ENCODE peak calls at places on chromosomes 6 and 20, in nine cellular contexts. K, J, C, U, F, T, L, M and R are unnamed samples.

GRCh38 chr6:44851176-44851575 is 463.7 kb downstream of the CDC5L start:
- DNase-seq in K (no peak), J (no peak), C (no peak), U (no peak), F (peak), T (no peak), L (no peak), M (no peak), R (peak)

GRCh38 chr6:43836507-43836906 is 66.5 kb downstream of the VEGFA start:
- DNase-seq in K (no peak), J (no peak), C (no peak), U (no peak), F (no peak), T (no peak), L (no peak), M (no peak), R (no peak)

GRCh38 chr20:32823078-32823477 is 3.3 kb downstream of the MAPRE1 start:
- DNase-seq in K (no peak), J (peak), C (peak), U (no peak), F (peak), T (no peak), L (peak), M (no peak), R (peak)

GRCh38 chr6:79833264-79833663 is 114.1 kb downstream of the ELOVL4 start:
- DNase-seq in K (no peak), J (no peak), C (peak), U (peak), F (no peak), T (no peak), L (no peak), M (no peak), R (peak)

GRCh38 chr20:50625986-50626677 is 65.2 kb downstream of the RIPOR3 start:
- DNase-seq in K (no peak), J (peak), C (peak), U (peak), F (peak), T (no peak), L (peak), M (peak), R (no peak)

GRCh38 chr6:116556065-116556464 is 2.5 kb downstream of the CALHM4 start:
- DNase-seq in K (no peak), J (peak), C (no peak), U (no peak), F (peak), T (no peak), L (peak), M (no peak), R (peak)

GRCh38 chr6:35427851-35428321 is 24.3 kb upstream of the FANCE start:
- DNase-seq in K (no peak), J (peak), C (no peak), U (no peak), F (peak), T (no peak), L (peak), M (no peak), R (no peak)

GRCh38 chr20:21398505-21399057 is 1.3 kb upstream of the NKX2-4 start:
- DNase-seq in K (no peak), J (no peak), C (no peak), U (no peak), F (peak), T (no peak), L (no peak), M (no peak), R (no peak)

GRCh38 chr6:2129076-2129695 is 116.2 kb downstream of the GMDS start:
- DNase-seq in K (no peak), J (no peak), C (no peak), U (no peak), F (peak), T (no peak), L (no peak), M (no peak), R (no peak)

GRCh38 chr6:4487538-4487937 is 288.7 kb upstream of the CDYL start:
- DNase-seq in K (no peak), J (peak), C (no peak), U (no peak), F (no peak), T (no peak), L (no peak), M (no peak), R (peak)

GRCh38 chr6:4351857-4352669 is 216.7 kb upstream of the ECI2 start:
- DNase-seq in K (no peak), J (peak), C (peak), U (no peak), F (peak), T (peak), L (peak), M (no peak), R (peak)

GRCh38 chr6:32621372-32621771 is 15.8 kb upstream of the HLA-DQA1 start:
- DNase-seq in K (no peak), J (no peak), C (no peak), U (no peak), F (no peak), T (no peak), L (no peak), M (no peak), R (no peak)

GRCh38 chr20:48313346-48313745 is 514.5 kb downstream of the PREX1 start:
- DNase-seq in K (no peak), J (no peak), C (no peak), U (no peak), F (peak), T (no peak), L (no peak), M (no peak), R (no peak)

GRCh38 chr6:1123406-1123805 is 188.5 kb upstream of the FOXQ1 start:
- DNase-seq in K (no peak), J (no peak), C (no peak), U (no peak), F (no peak), T (no peak), L (no peak), M (no peak), R (peak)

GRCh38 chr20:19265646-19266374 is 53.4 kb downstream of the SLC24A3 start:
- DNase-seq in K (no peak), J (no peak), C (no peak), U (no peak), F (no peak), T (no peak), L (no peak), M (peak), R (no peak)

GRCh38 chr20:10670521-10671220 is 3.1 kb downstream of the JAG1 start:
- DNase-seq in K (no peak), J (no peak), C (no peak), U (peak), F (peak), T (no peak), L (no peak), M (peak), R (peak)

GRCh38 chr6:81384921-81385320 is 367.6 kb downstream of the TENT5A start:
- DNase-seq in K (no peak), J (no peak), C (no peak), U (no peak), F (no peak), T (no peak), L (no peak), M (no peak), R (no peak)

GRCh38 chr6:35203680-35204079 is 10.1 kb upstream of the SCUBE3 start:
- DNase-seq in K (no peak), J (no peak), C (no peak), U (no peak), F (no peak), T (no peak), L (no peak), M (no peak), R (no peak)

GRCh38 chr20:19909696-19910095 is 107.5 kb upstream of the NAA20 start:
- DNase-seq in K (no peak), J (peak), C (no peak), U (no peak), F (peak), T (no peak), L (no peak), M (no peak), R (no peak)

GRCh38 chr6:135286962-135287525 is 105.9 kb downstream of the MYB start:
- DNase-seq in K (no peak), J (no peak), C (no peak), U (no peak), F (no peak), T (no peak), L (no peak), M (peak), R (no peak)

GRCh38 chr20:54221996-54222890 is 14.4 kb downstream of the PFDN4 start:
- DNase-seq in K (no peak), J (no peak), C (no peak), U (no peak), F (no peak), T (no peak), L (no peak), M (no peak), R (peak)

GRCh38 chr20:4684837-4685413 is 36.8 kb upstream of the PRND start:
- DNase-seq in K (no peak), J (peak), C (peak), U (no peak), F (peak), T (no peak), L (peak), M (no peak), R (peak)

GRCh38 chr6:156720739-156721714 is 56.2 kb upstream of the ARID1B start:
- DNase-seq in K (no peak), J (no peak), C (no peak), U (peak), F (peak), T (peak), L (peak), M (peak), R (peak)

GRCh38 chr6:89355511-89356185 is 3.1 kb upstream of the UBE2J1 start:
- DNase-seq in K (no peak), J (no peak), C (no peak), U (no peak), F (no peak), T (no peak), L (no peak), M (peak), R (no peak)

GRCh38 chr6:124793406-124793805 is 168.8 kb upstream of the RNF217 start:
- DNase-seq in K (no peak), J (no peak), C (no peak), U (peak), F (no peak), T (no peak), L (no peak), M (no peak), R (no peak)

GRCh38 chr20:63740501-63741353 is 1.2 kb downstream of the SLC2A4RG start:
- DNase-seq in K (peak), J (peak), C (peak), U (peak), F (peak), T (peak), L (peak), M (no peak), R (peak)

GRCh38 chr6:402901-403658 is 11.5 kb downstream of the IRF4 start:
- DNase-seq in K (no peak), J (no peak), C (no peak), U (no peak), F (no peak), T (no peak), L (no peak), M (no peak), R (no peak)

GRCh38 chr6:2505624-2506023 is 245.1 kb downstream of the MYLK4 start:
- DNase-seq in K (no peak), J (no peak), C (no peak), U (peak), F (no peak), T (no peak), L (no peak), M (peak), R (no peak)

GRCh38 chr20:4167261-4168004 is 152.1 kb upstream of the RNF24 start:
- DNase-seq in K (no peak), J (no peak), C (no peak), U (peak), F (peak), T (no peak), L (no peak), M (no peak), R (no peak)

GRCh38 chr6:169559001-169559441 is 142.8 kb downstream of the WDR27 start:
- DNase-seq in K (no peak), J (no peak), C (no peak), U (no peak), F (peak), T (no peak), L (no peak), M (no peak), R (no peak)

GRCh38 chr6:53999088-53999755 is 112.0 kb upstream of the MLIP start:
- DNase-seq in K (no peak), J (no peak), C (no peak), U (no peak), F (no peak), T (no peak), L (no peak), M (no peak), R (no peak)

GRCh38 chr6:20805027-20805426 is 270.8 kb downstream of the CDKAL1 start:
- DNase-seq in K (no peak), J (no peak), C (no peak), U (no peak), F (no peak), T (no peak), L (no peak), M (no peak), R (no peak)

GRCh38 chr6:38453302-38453701 is 186.4 kb downstream of the BTBD9 start:
- DNase-seq in K (no peak), J (no peak), C (no peak), U (no peak), F (no peak), T (no peak), L (no peak), M (no peak), R (no peak)

GRCh38 chr6:28710466-28711191 is 184.9 kb downstream of the GPX5 start:
- DNase-seq in K (peak), J (peak), C (no peak), U (peak), F (peak), T (no peak), L (peak), M (peak), R (no peak)

GRCh38 chr6:32867022-32867477 is 13.1 kb downstream of the PSMB9 start:
- DNase-seq in K (no peak), J (no peak), C (no peak), U (no peak), F (no peak), T (no peak), L (no peak), M (peak), R (no peak)

GRCh38 chr20:47125553-47126373 is 230.7 kb downstream of the ZMYND8 start:
- DNase-seq in K (no peak), J (peak), C (no peak), U (peak), F (no peak), T (no peak), L (no peak), M (no peak), R (peak)

GRCh38 chr6:17714177-17714576 is 7.5 kb upstream of the NUP153 start:
- DNase-seq in K (no peak), J (no peak), C (no peak), U (no peak), F (no peak), T (no peak), L (no peak), M (no peak), R (no peak)